ENCODE peak calls at places on chromosomes 13 and 19, in six cellular contexts. N is HepG2, I is GM12891, P is H1, K is K562, U is GM12878. D is an unnamed sample.

GRCh38 chr13:42816538-42816937 is 35.2 kb downstream of the FAM216B start:
- DNase-seq in N (no peak), I (no peak), P (no peak), K (no peak), U (no peak), D (no peak)

GRCh38 chr13:40306817-40307216 is 359.6 kb downstream of the FOXO1 start:
- DNase-seq in N (no peak), I (no peak), P (no peak), K (no peak), U (no peak), D (no peak)

GRCh38 chr13:20173121-20173746 is 12.4 kb upstream of the GJA3 start:
- DNase-seq in N (no peak), I (no peak), P (no peak), K (no peak), U (no peak), D (no peak)

GRCh38 chr19:32041681-32042292 is 303.6 kb upstream of the ZNF507 start:
- DNase-seq in N (peak; percentile 16), I (no peak), P (no peak), K (peak; percentile 46), U (no peak), D (no peak)

GRCh38 chr19:57280913-57281425 is 684 bp downstream of the ZNF460 start:
- DNase-seq in N (no peak), I (no peak), P (no peak), K (peak; percentile 37), U (no peak), D (no peak)

GRCh38 chr13:96629331-96629730 is 364.9 kb downstream of the OXGR1 start:
- DNase-seq in N (no peak), I (no peak), P (no peak), K (no peak), U (no peak), D (no peak)

GRCh38 chr13:79662882-79663281 is 181.9 kb downstream of the NDFIP2 start:
- DNase-seq in N (no peak), I (no peak), P (no peak), K (no peak), U (no peak), D (no peak)

GRCh38 chr13:34458756-34459462 is 483.2 kb upstream of the NBEA start:
- DNase-seq in N (no peak), I (no peak), P (no peak), K (no peak), U (no peak), D (no peak)

GRCh38 chr19:15935167-15935702 is 906 bp upstream of the CYP4F11 start:
- DNase-seq in N (peak; percentile 39), I (no peak), P (no peak), K (peak; percentile 7), U (no peak), D (no peak)

GRCh38 chr19:58021541-58022282 is 12.1 kb upstream of the ZSCAN1 start:
- DNase-seq in N (peak; percentile 53), I (no peak), P (no peak), K (peak; percentile 37), U (no peak), D (no peak)

GRCh38 chr13:42061943-42062342 is 13.5 kb downstream of the DGKH start:
- DNase-seq in N (no peak), I (no peak), P (no peak), K (no peak), U (no peak), D (no peak)

GRCh38 chr13:62176051-62176450 is 760.4 kb upstream of the PCDH20 start:
- DNase-seq in N (no peak), I (no peak), P (no peak), K (no peak), U (no peak), D (no peak)

GRCh38 chr13:40520916-40521315 is 145.5 kb downstream of the FOXO1 start:
- DNase-seq in N (no peak), I (no peak), P (no peak), K (no peak), U (no peak), D (no peak)

GRCh38 chr19:52086481-52086880 is 9.1 kb downstream of the ZNF841 start:
- DNase-seq in N (no peak), I (no peak), P (no peak), K (no peak), U (no peak), D (no peak)

GRCh38 chr19:39906283-39906682 is 28.2 kb downstream of the FCGBP start:
- DNase-seq in N (no peak), I (no peak), P (no peak), K (no peak), U (no peak), D (no peak)

GRCh38 chr19:42140125-42140754 is 8.0 kb upstream of the POU2F2 start:
- DNase-seq in N (peak; percentile 31), I (no peak), P (peak; percentile 31), K (peak; percentile 74), U (no peak), D (no peak)

GRCh38 chr13:76790519-76791289 is 95.5 kb downstream of the KCTD12 start:
- DNase-seq in N (no peak), I (no peak), P (no peak), K (no peak), U (no peak), D (no peak)

GRCh38 chr13:85567909-85568308 is 231.3 kb downstream of the SLITRK6 start:
- DNase-seq in N (no peak), I (no peak), P (no peak), K (no peak), U (no peak), D (no peak)

GRCh38 chr13:48797127-48797526 is 143.4 kb downstream of the CYSLTR2 start:
- DNase-seq in N (no peak), I (no peak), P (no peak), K (no peak), U (no peak), D (no peak)

GRCh38 chr13:89066868-89067466 is 1395.8 kb downstream of the SLITRK5 start:
- DNase-seq in N (peak; percentile 44), I (no peak), P (no peak), K (peak; percentile 4), U (no peak), D (no peak)

GRCh38 chr13:109781384-109782065 is 4.9 kb downstream of the IRS2 start:
- DNase-seq in N (no peak), I (no peak), P (no peak), K (no peak), U (no peak), D (no peak)

GRCh38 chr19:45568732-45569131 is 15.9 kb downstream of the OPA3 start:
- DNase-seq in N (no peak), I (no peak), P (no peak), K (no peak), U (no peak), D (no peak)

GRCh38 chr19:12065100-12065538 is 588 bp downstream of the ZNF844 start:
- DNase-seq in N (no peak), I (no peak), P (no peak), K (peak; percentile 17), U (no peak), D (no peak)

GRCh38 chr13:51770681-51771417 is 33.1 kb downstream of the DHRS12 start:
- DNase-seq in N (no peak), I (no peak), P (no peak), K (no peak), U (no peak), D (no peak)
- TF ChIP-seq POLR2A in N (no peak), I (no peak), P (no peak), K (no peak), U (no peak), D (no peak)

DNA sequence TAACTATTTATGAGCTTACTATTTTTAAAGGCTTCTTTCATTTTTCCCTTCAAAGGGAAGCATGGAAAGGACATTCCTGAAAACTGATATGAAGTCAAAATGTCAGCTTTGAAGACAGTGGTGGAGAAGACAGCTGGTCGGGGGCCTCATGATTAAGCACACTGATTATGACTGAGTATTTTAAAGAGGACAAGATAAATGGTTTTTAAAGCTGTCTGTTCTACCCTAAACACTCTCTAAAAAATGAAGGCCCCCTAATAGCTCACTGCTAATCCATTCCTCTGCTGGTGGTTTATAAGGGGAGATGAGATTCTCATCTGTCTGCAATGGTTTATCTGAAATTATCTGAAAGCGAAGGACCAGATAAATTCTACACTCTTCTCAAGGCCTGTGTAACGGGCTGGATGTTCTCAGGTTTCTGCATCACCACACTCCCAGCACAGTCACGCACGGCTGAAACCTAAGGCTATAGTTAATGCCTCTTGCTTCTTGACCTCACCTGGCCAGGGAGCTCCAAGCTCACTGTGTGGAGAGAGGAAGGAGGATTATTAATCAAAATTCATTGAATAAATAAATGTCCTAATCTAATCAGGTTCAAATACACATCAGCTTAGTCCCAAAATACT is 86.9 kb upstream of the DOCK9 start:
- DNase-seq in N (no peak), I (no peak), P (no peak), K (no peak), U (no peak), D (no peak)
- TF ChIP-seq TAF1 in N (no peak), I (no peak), P (no peak), K (no peak), U (no peak), D (no peak)

GRCh38 chr19:1605236-1606137 is at the start of gene UQCR11:
- DNase-seq in N (peak; percentile 94), I (peak; percentile 96), P (peak; percentile 79), K (peak; percentile 97), U (peak; percentile 80), D (peak; percentile 97)
- TF ChIP-seq POLR2A in N (peak; percentile 93), I (peak; percentile 69), P (peak; percentile 49), K (peak; percentile 83), U (peak; percentile 69), D (peak; percentile 74)

GRCh38 chr19:30471441-30471840 is 99.3 kb downstream of the ZNF536 start:
- DNase-seq in N (no peak), I (no peak), P (no peak), K (no peak), U (no peak), D (no peak)

GRCh38 chr19:30464162-30464561 is 92.0 kb downstream of the ZNF536 start:
- DNase-seq in N (no peak), I (no peak), P (no peak), K (no peak), U (no peak), D (no peak)

DNA sequence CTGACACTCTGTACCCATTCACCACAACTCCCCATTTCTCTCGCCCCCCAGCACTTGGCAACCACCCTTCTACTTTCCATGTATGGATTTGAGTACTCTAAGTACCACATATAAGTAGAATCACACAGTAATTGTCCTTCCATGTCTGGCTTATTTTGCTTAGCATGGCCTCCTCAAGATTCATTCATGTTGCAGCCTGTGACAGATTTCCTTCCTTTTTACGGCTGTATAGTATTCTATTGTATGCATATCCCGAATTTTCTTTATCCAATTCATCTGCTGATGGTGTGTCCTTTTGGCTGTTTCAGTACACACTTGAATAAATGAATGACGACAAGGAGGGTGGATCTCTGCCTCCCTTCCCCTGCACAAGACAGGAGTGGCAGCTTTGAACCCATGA is 95.1 kb downstream of the ZNF536 start:
- DNase-seq in N (no peak), I (no peak), P (no peak), K (no peak), U (no peak), D (no peak)
- TF ChIP-seq TAF1 in N (no peak), I (no peak), P (no peak), K (no peak), U (no peak), D (no peak)

D was measured in GM12892.